ENCODE peak calls at places on chromosomes 6 and 20, in seven cellular contexts. D is CD8-positive, alpha-beta T cell; S is heart right ventricle; E is LNCaP clone FGC; N is glutamatergic neuron; Z is epithelial cell of esophagus; F is Calu3. K is an unnamed sample.
A peak's percentile ranks its signal among the peaks of the same experiment; 100 is the strongest.

GRCh38 chr20:48015943-48016723 is 230.9 kb upstream of the SULF2 start:
- DNase-seq in S (no peak), Z (peak; percentile 10), F (no peak), N (no peak), D (no peak), E (no peak), K (no peak)

GRCh38 chr6:167647750-167648470 is 178.8 kb upstream of the AFDN start:
- DNase-seq in S (no peak), Z (no peak), E (no peak), N (no peak), F (no peak), D (no peak), K (no peak)

GRCh38 chr6:137258170-137258569 is 39.0 kb upstream of the IFNGR1 start:
- DNase-seq in N (no peak), F (no peak), Z (no peak), E (no peak), S (no peak), D (no peak), K (no peak)

GRCh38 chr20:36098364-36098763 is 56.2 kb upstream of the EPB41L1 start:
- DNase-seq in S (peak; percentile 28), N (no peak), E (no peak), D (no peak), Z (peak; percentile 34), F (no peak), K (no peak)

GRCh38 chr6:15401769-15402250 is 155.9 kb downstream of the JARID2 start:
- DNase-seq in D (no peak), E (no peak), S (no peak), Z (no peak), N (no peak), F (no peak), K (no peak)

GRCh38 chr20:55166063-55166462 is 690.7 kb downstream of the DOK5 start:
- DNase-seq in D (no peak), S (no peak), N (no peak), Z (no peak), F (no peak), E (no peak), K (no peak)

GRCh38 chr20:63549679-63550282 is 2.2 kb upstream of the SRMS start:
- DNase-seq in N (no peak), S (no peak), D (no peak), Z (no peak), E (no peak), F (no peak), K (no peak)

GRCh38 chr20:2751868-2752630 is 48.4 kb downstream of the CPXM1 start:
- DNase-seq in F (peak; percentile 31), N (no peak), D (peak; percentile 34), S (no peak), E (no peak), Z (no peak), K (peak; percentile 59)

GRCh38 chr6:36874016-36874442 is 574 bp downstream of the PPIL1 start:
- DNase-seq in Z (peak; percentile 37), F (no peak), D (no peak), N (no peak), E (no peak), S (no peak), K (no peak)

GRCh38 chr6:45845546-45845945 is 170.1 kb downstream of the CLIC5 start:
- DNase-seq in F (no peak), D (no peak), S (no peak), E (peak; percentile 77), N (no peak), Z (peak; percentile 53), K (no peak)

GRCh38 chr20:2109425-2110210 is 8.0 kb downstream of the STK35 start:
- DNase-seq in F (no peak), E (no peak), N (no peak), S (peak; percentile 72), D (no peak), Z (peak; percentile 19), K (no peak)

GRCh38 chr6:33049323-33049722 is 24.1 kb downstream of the HLA-DPA1 start:
- DNase-seq in D (no peak), S (no peak), F (no peak), N (no peak), Z (no peak), E (no peak), K (no peak)
- TF ChIP-seq CTCF in D (no peak), S (peak; percentile 29), F (no peak), N (no peak), Z (no peak), E (peak; percentile 26), K (peak; percentile 17)

DNA sequence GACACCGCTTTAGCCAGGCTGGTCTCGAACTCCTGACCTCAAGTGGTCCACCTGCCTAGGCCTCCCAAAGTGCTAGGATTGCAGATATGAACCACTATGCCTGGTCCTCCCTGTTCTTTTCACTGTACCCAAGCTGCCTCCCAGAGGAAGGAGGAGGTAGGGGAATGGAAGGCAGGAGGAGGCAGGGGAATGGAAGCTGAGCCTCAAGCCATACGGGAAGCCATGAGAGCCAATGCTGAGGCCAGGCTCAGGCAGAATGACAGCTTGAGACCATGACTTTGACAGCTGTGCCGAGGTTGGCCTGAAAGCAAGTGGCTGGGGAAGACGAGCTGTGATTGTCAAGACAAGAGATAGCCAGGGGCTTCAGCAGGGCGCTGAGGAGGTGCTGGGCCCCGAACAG is 13.6 kb upstream of the ZNF335 start:
- DNase-seq in N (peak; percentile 56), D (no peak), E (no peak), F (no peak), Z (peak; percentile 42), S (no peak), K (no peak)
- TF ChIP-seq CTCF in N (no peak), D (no peak), E (no peak), F (no peak), Z (peak; percentile 45), S (no peak), K (peak; percentile 20)

DNA sequence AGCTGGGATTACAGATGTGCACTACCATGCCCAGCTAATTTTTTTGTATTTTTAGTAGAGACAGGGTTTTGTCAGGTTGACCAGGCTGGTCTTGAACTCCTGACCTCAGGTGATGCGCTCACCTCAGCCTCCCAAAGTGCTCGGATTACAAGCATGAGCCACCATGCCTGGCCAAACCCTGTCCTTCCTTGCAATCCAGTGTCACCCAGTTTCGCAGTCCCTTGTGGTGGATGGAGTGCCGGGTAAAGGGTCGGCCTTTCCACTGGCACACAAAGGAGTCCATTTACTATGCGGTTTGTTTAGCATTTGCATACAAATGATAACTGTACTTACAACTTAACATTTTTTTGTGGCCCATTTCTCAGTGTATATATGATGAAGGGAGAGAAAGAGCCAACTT is 99.3 kb upstream of the TIAM2 start:
- DNase-seq in D (no peak), F (no peak), E (no peak), S (no peak), N (no peak), Z (no peak), K (no peak)
- TF ChIP-seq CTCF in D (no peak), F (no peak), E (no peak), S (no peak), N (no peak), Z (no peak), K (no peak)

GRCh38 chr6:71419954-71420692 is 131.5 kb downstream of the OGFRL1 start:
- DNase-seq in N (no peak), F (peak; percentile 63), E (no peak), D (no peak), Z (peak; percentile 48), S (peak; percentile 66), K (peak; percentile 10)
- TF ChIP-seq CTCF in N (peak; percentile 23), F (peak; percentile 10), E (peak; percentile 25), D (no peak), Z (no peak), S (peak; percentile 64), K (no peak)

GRCh38 chr20:25338112-25339023 is 52.3 kb downstream of the ABHD12 start:
- DNase-seq in E (no peak), Z (no peak), S (no peak), D (no peak), F (no peak), N (no peak), K (no peak)
- TF ChIP-seq CTCF in E (peak; percentile 13), Z (no peak), S (no peak), D (no peak), F (no peak), N (no peak), K (no peak)

GRCh38 chr20:20721489-20721888 is 9.0 kb upstream of the RALGAPA2 start:
- DNase-seq in N (no peak), E (no peak), D (no peak), S (no peak), Z (no peak), F (no peak), K (no peak)
- TF ChIP-seq CTCF in N (no peak), E (peak; percentile 1), D (no peak), S (no peak), Z (no peak), F (no peak), K (no peak)

GRCh38 chr20:38242848-38243449 is 17.6 kb downstream of the KIAA1755 start:
- DNase-seq in D (no peak), N (no peak), Z (peak; percentile 28), F (peak; percentile 43), E (no peak), S (no peak), K (no peak)
- TF ChIP-seq CTCF in D (peak; percentile 9), N (peak; percentile 80), Z (peak; percentile 61), F (peak; percentile 88), E (peak; percentile 53), S (peak; percentile 9), K (peak; percentile 27)

GRCh38 chr6:73968358-73968757 is 272.4 kb downstream of the CD109 start:
- DNase-seq in E (no peak), D (no peak), S (no peak), N (no peak), Z (no peak), F (no peak), K (no peak)

GRCh38 chr6:73965408-73966145 is 269.6 kb downstream of the CD109 start:
- DNase-seq in F (no peak), N (no peak), Z (no peak), E (no peak), S (peak; percentile 9), D (no peak), K (no peak)

GRCh38 chr6:73964455-73964854 is 268.5 kb downstream of the CD109 start:
- DNase-seq in S (no peak), D (no peak), E (no peak), Z (no peak), N (no peak), F (no peak), K (no peak)

GRCh38 chr6:73969982-73970960 is 274.3 kb downstream of the CD109 start:
- DNase-seq in F (peak; percentile 20), N (no peak), Z (peak; percentile 73), D (no peak), S (peak; percentile 28), E (peak; percentile 10), K (peak; percentile 11)
- TF ChIP-seq CTCF in F (peak; percentile 33), N (peak; percentile 58), Z (peak; percentile 75), D (no peak), S (peak; percentile 65), E (peak; percentile 65), K (peak; percentile 43)

DNA sequence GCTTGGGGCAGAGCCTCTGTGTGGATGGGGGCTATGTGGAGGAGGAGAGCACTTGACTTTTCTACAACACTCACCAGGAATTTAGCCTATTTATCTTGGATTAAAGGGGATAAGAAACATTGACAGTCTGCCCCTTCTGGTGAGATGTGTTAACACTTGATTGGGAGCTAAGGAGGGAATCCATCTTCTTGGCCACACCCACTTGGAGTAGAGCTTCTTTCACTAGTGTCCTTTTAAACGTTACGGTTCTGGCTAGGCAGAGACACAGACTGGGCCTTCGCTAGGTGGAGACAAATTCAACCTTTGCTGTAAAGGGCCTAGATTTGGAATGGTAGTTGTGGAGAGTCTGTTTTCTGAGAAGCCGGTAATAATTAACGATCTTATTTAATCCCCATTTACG is 15.5 kb upstream of the TPBG start:
- DNase-seq in N (no peak), D (no peak), E (no peak), Z (no peak), F (no peak), S (no peak), K (no peak)
- TF ChIP-seq CTCF in N (no peak), D (no peak), E (peak; percentile 38), Z (no peak), F (no peak), S (no peak), K (no peak)

K was measured in GM10248.